ENCODE peak calls at places on chromosomes 13 and 19, in five cellular contexts. One of them, this sample, is unnamed.
A peak's percentile ranks its signal among the peaks of the same experiment; 100 is the strongest.

GRCh38 chr19:38409631-38410133 is 6.8 kb downstream of the FAM98C start:
- DNase-seq in stimulated activated CD4-positive, alpha-beta T cell treated with anti-CD3 and anti-CD28 coated beads, TNF-alpha, amount 100 ng/mL, for 48 hours: no peak
- DNase-seq in GM04504: no peak
- DNase-seq in stimulated activated naive CD8-positive, alpha-beta T cell treated with anti-CD3 and anti-CD28 coated beads, Interleukin-15, Interleukin-2, amounts not matched to agents 100 U/mL and 50 U/mL, for 24 hours: no peak
- DNase-seq in fibroblast of lung: peak; percentile 54
- DNase-seq in this sample: no peak

GRCh38 chr19:47704024-47704423 is 9.2 kb upstream of the EHD2 start:
- DNase-seq in stimulated activated CD4-positive, alpha-beta T cell treated with anti-CD3 and anti-CD28 coated beads, TNF-alpha, amount 100 ng/mL, for 48 hours: no peak
- DNase-seq in GM04504: no peak
- DNase-seq in stimulated activated naive CD8-positive, alpha-beta T cell treated with anti-CD3 and anti-CD28 coated beads, Interleukin-15, Interleukin-2, amounts not matched to agents 100 U/mL and 50 U/mL, for 24 hours: no peak
- DNase-seq in fibroblast of lung: peak; percentile 91
- DNase-seq in this sample: no peak

GRCh38 chr19:11164879-11165406 is 9.4 kb upstream of the SPC24 start:
- DNase-seq in stimulated activated CD4-positive, alpha-beta T cell treated with anti-CD3 and anti-CD28 coated beads, TNF-alpha, amount 100 ng/mL, for 48 hours: no peak
- DNase-seq in GM04504: peak; percentile 91
- DNase-seq in stimulated activated naive CD8-positive, alpha-beta T cell treated with anti-CD3 and anti-CD28 coated beads, Interleukin-15, Interleukin-2, amounts not matched to agents 100 U/mL and 50 U/mL, for 24 hours: no peak
- DNase-seq in fibroblast of lung: peak; percentile 94
- DNase-seq in this sample: no peak

GRCh38 chr19:38838208-38838985 is 6.8 kb upstream of the ECH1 start:
- DNase-seq in stimulated activated CD4-positive, alpha-beta T cell treated with anti-CD3 and anti-CD28 coated beads, TNF-alpha, amount 100 ng/mL, for 48 hours: no peak
- DNase-seq in GM04504: no peak
- DNase-seq in stimulated activated naive CD8-positive, alpha-beta T cell treated with anti-CD3 and anti-CD28 coated beads, Interleukin-15, Interleukin-2, amounts not matched to agents 100 U/mL and 50 U/mL, for 24 hours: peak; percentile 63
- DNase-seq in fibroblast of lung: no peak
- DNase-seq in this sample: peak; percentile 62

GRCh38 chr13:30719521-30719914 is 15.8 kb upstream of the ALOX5AP start:
- DNase-seq in stimulated activated CD4-positive, alpha-beta T cell treated with anti-CD3 and anti-CD28 coated beads, TNF-alpha, amount 100 ng/mL, for 48 hours: no peak
- DNase-seq in GM04504: no peak
- DNase-seq in stimulated activated naive CD8-positive, alpha-beta T cell treated with anti-CD3 and anti-CD28 coated beads, Interleukin-15, Interleukin-2, amounts not matched to agents 100 U/mL and 50 U/mL, for 24 hours: no peak
- DNase-seq in fibroblast of lung: peak; percentile 45
- DNase-seq in this sample: no peak

GRCh38 chr19:39409207-39409885 is 2.7 kb downstream of the ZFP36 start:
- DNase-seq in stimulated activated CD4-positive, alpha-beta T cell treated with anti-CD3 and anti-CD28 coated beads, TNF-alpha, amount 100 ng/mL, for 48 hours: peak; percentile 60
- DNase-seq in GM04504: no peak
- DNase-seq in stimulated activated naive CD8-positive, alpha-beta T cell treated with anti-CD3 and anti-CD28 coated beads, Interleukin-15, Interleukin-2, amounts not matched to agents 100 U/mL and 50 U/mL, for 24 hours: peak; percentile 83
- DNase-seq in fibroblast of lung: peak; percentile 60
- DNase-seq in this sample: peak; percentile 85

GRCh38 chr13:27276188-27276587 is 5.6 kb downstream of the RASL11A start:
- DNase-seq in stimulated activated CD4-positive, alpha-beta T cell treated with anti-CD3 and anti-CD28 coated beads, TNF-alpha, amount 100 ng/mL, for 48 hours: no peak
- DNase-seq in GM04504: peak; percentile 56
- DNase-seq in stimulated activated naive CD8-positive, alpha-beta T cell treated with anti-CD3 and anti-CD28 coated beads, Interleukin-15, Interleukin-2, amounts not matched to agents 100 U/mL and 50 U/mL, for 24 hours: no peak
- DNase-seq in fibroblast of lung: no peak
- DNase-seq in this sample: no peak

GRCh38 chr19:10289167-10289835 is 451 bp upstream of the ICAM5 start:
- DNase-seq in stimulated activated CD4-positive, alpha-beta T cell treated with anti-CD3 and anti-CD28 coated beads, TNF-alpha, amount 100 ng/mL, for 48 hours: no peak
- DNase-seq in GM04504: no peak
- DNase-seq in stimulated activated naive CD8-positive, alpha-beta T cell treated with anti-CD3 and anti-CD28 coated beads, Interleukin-15, Interleukin-2, amounts not matched to agents 100 U/mL and 50 U/mL, for 24 hours: peak; percentile 76
- DNase-seq in fibroblast of lung: no peak
- DNase-seq in this sample: no peak

GRCh38 chr19:45253396-45254027 is 2.4 kb downstream of the MARK4 start:
- DNase-seq in stimulated activated CD4-positive, alpha-beta T cell treated with anti-CD3 and anti-CD28 coated beads, TNF-alpha, amount 100 ng/mL, for 48 hours: no peak
- DNase-seq in GM04504: no peak
- DNase-seq in stimulated activated naive CD8-positive, alpha-beta T cell treated with anti-CD3 and anti-CD28 coated beads, Interleukin-15, Interleukin-2, amounts not matched to agents 100 U/mL and 50 U/mL, for 24 hours: peak; percentile 20
- DNase-seq in fibroblast of lung: peak; percentile 39
- DNase-seq in this sample: no peak

GRCh38 chr19:18220632-18221275 is 5.5 kb downstream of the PDE4C start:
- DNase-seq in stimulated activated CD4-positive, alpha-beta T cell treated with anti-CD3 and anti-CD28 coated beads, TNF-alpha, amount 100 ng/mL, for 48 hours: no peak
- DNase-seq in GM04504: no peak
- DNase-seq in stimulated activated naive CD8-positive, alpha-beta T cell treated with anti-CD3 and anti-CD28 coated beads, Interleukin-15, Interleukin-2, amounts not matched to agents 100 U/mL and 50 U/mL, for 24 hours: no peak
- DNase-seq in fibroblast of lung: no peak
- DNase-seq in this sample: no peak

GRCh38 chr13:110973007-110973700 is 58.3 kb upstream of the ANKRD10 start:
- DNase-seq in stimulated activated CD4-positive, alpha-beta T cell treated with anti-CD3 and anti-CD28 coated beads, TNF-alpha, amount 100 ng/mL, for 48 hours: no peak
- DNase-seq in GM04504: no peak
- DNase-seq in stimulated activated naive CD8-positive, alpha-beta T cell treated with anti-CD3 and anti-CD28 coated beads, Interleukin-15, Interleukin-2, amounts not matched to agents 100 U/mL and 50 U/mL, for 24 hours: no peak
- DNase-seq in fibroblast of lung: no peak
- DNase-seq in this sample: no peak

This sample was measured in A549.